ENCODE peak calls at places on chromosomes 4 and X, in seven cellular contexts. One of them, this sample, is unnamed.

GRCh38 chrX:1493877-1494510 is 41.3 kb upstream of the ASMTL start:
- DNase-seq in PC-9: no peak
- DNase-seq in NCI-H1092 treated with DMSO at 0.1 percent for 48 hours: no peak
- DNase-seq in glomerular endothelial cell: no peak
- DNase-seq in left colon: no peak
- DNase-seq in NCI-H82: no peak
- DNase-seq in kidney: peak; percentile 47
- DNase-seq in this sample: no peak

GRCh38 chr4:26039950-26040349 is 125.9 kb downstream of the SMIM20 start:
- DNase-seq in PC-9: no peak
- DNase-seq in NCI-H1092 treated with DMSO at 0.1 percent for 48 hours: no peak
- DNase-seq in glomerular endothelial cell: no peak
- DNase-seq in left colon: no peak
- DNase-seq in NCI-H82: no peak
- DNase-seq in kidney: no peak
- DNase-seq in this sample: no peak

GRCh38 chr4:139603576-139604387 is 47.8 kb upstream of the SETD7 start:
- DNase-seq in PC-9: peak; percentile 85
- DNase-seq in NCI-H1092 treated with DMSO at 0.1 percent for 48 hours: peak; percentile 67
- DNase-seq in glomerular endothelial cell: peak; percentile 47
- DNase-seq in left colon: peak; percentile 17
- DNase-seq in NCI-H82: peak; percentile 84
- DNase-seq in kidney: no peak
- DNase-seq in this sample: peak; percentile 49

GRCh38 chrX:69077895-69078455 is 87.3 kb downstream of the PJA1 start:
- DNase-seq in PC-9: no peak
- DNase-seq in NCI-H1092 treated with DMSO at 0.1 percent for 48 hours: no peak
- DNase-seq in glomerular endothelial cell: no peak
- DNase-seq in left colon: no peak
- DNase-seq in NCI-H82: peak; percentile 37
- DNase-seq in kidney: no peak
- DNase-seq in this sample: no peak

GRCh38 chr4:35229021-35229420 is 1015.3 kb downstream of the ARAP2 start:
- DNase-seq in PC-9: no peak
- DNase-seq in NCI-H1092 treated with DMSO at 0.1 percent for 48 hours: no peak
- DNase-seq in glomerular endothelial cell: no peak
- DNase-seq in left colon: no peak
- DNase-seq in NCI-H82: no peak
- DNase-seq in kidney: no peak
- DNase-seq in this sample: no peak

GRCh38 chr4:80171251-80171650 is 26.1 kb upstream of the PRDM8 start:
- DNase-seq in PC-9: no peak
- DNase-seq in NCI-H1092 treated with DMSO at 0.1 percent for 48 hours: no peak
- DNase-seq in glomerular endothelial cell: no peak
- DNase-seq in left colon: no peak
- DNase-seq in NCI-H82: no peak
- DNase-seq in kidney: no peak
- DNase-seq in this sample: no peak

GRCh38 chrX:11881485-11882170 is 123.6 kb downstream of the MSL3 start:
- DNase-seq in PC-9: no peak
- DNase-seq in NCI-H1092 treated with DMSO at 0.1 percent for 48 hours: no peak
- DNase-seq in glomerular endothelial cell: no peak
- DNase-seq in left colon: no peak
- DNase-seq in NCI-H82: no peak
- DNase-seq in kidney: no peak
- DNase-seq in this sample: no peak

GRCh38 chrX:20271730-20272129 is 5.0 kb upstream of the RPS6KA3 start:
- DNase-seq in PC-9: peak; percentile 44
- DNase-seq in NCI-H1092 treated with DMSO at 0.1 percent for 48 hours: no peak
- DNase-seq in glomerular endothelial cell: no peak
- DNase-seq in left colon: no peak
- DNase-seq in NCI-H82: no peak
- DNase-seq in kidney: no peak
- DNase-seq in this sample: no peak

GRCh38 chr4:151581575-151581974 is 172.6 kb downstream of the FHIP1A start:
- DNase-seq in PC-9: no peak
- DNase-seq in NCI-H1092 treated with DMSO at 0.1 percent for 48 hours: peak; percentile 32
- DNase-seq in glomerular endothelial cell: no peak
- DNase-seq in left colon: no peak
- DNase-seq in NCI-H82: peak; percentile 58
- DNase-seq in kidney: no peak
- DNase-seq in this sample: no peak

GRCh38 chr4:52566136-52567031 is 92.7 kb downstream of the USP46 start:
- DNase-seq in PC-9: no peak
- DNase-seq in NCI-H1092 treated with DMSO at 0.1 percent for 48 hours: no peak
- DNase-seq in glomerular endothelial cell: no peak
- DNase-seq in left colon: no peak
- DNase-seq in NCI-H82: no peak
- DNase-seq in kidney: no peak
- DNase-seq in this sample: no peak